ENCODE peak calls at places on chromosomes 7 and 10, in seven cellular contexts. Q, L, S, A, Y, W and T are unnamed samples.

GRCh38 chr7:45358277-45358676 is 200.7 kb downstream of the RAMP3 start:
- DNase-seq in Q (no peak), L (no peak), S (no peak), A (no peak), Y (no peak), W (no peak), T (no peak)

GRCh38 chr10:114499630-114500190 is 95.4 kb upstream of the AFAP1L2 start:
- DNase-seq in Q (no peak), L (no peak), S (no peak), A (no peak), Y (no peak), W (no peak), T (no peak)

GRCh38 chr10:110600487-110601101 is 33.1 kb downstream of the SMC3 start:
- DNase-seq in Q (peak; percentile 65), L (peak; percentile 82), S (peak; percentile 52), A (no peak), Y (peak; percentile 74), W (peak; percentile 74), T (peak; percentile 69)

GRCh38 chr10:130364631-130365030 is 228.4 kb downstream of the GLRX3 start:
- DNase-seq in Q (no peak), L (no peak), S (no peak), A (no peak), Y (no peak), W (no peak), T (no peak)

GRCh38 chr10:117374506-117375359 is 507 bp downstream of the PDZD8 start:
- DNase-seq in Q (no peak), L (peak; percentile 33), S (peak; percentile 56), A (no peak), Y (peak; percentile 80), W (peak; percentile 50), T (peak; percentile 44)

GRCh38 chr10:11446133-11446532 is 165.3 kb downstream of the USP6NL start:
- DNase-seq in Q (no peak), L (no peak), S (no peak), A (no peak), Y (no peak), W (no peak), T (no peak)

GRCh38 chr10:77602913-77603528 is 34.6 kb downstream of the KCNMA1 start:
- DNase-seq in Q (no peak), L (no peak), S (no peak), A (no peak), Y (no peak), W (no peak), T (peak; percentile 14)

GRCh38 chr7:67105382-67105781 is 108.7 kb downstream of the TYW1 start:
- DNase-seq in Q (peak; percentile 71), L (no peak), S (peak; percentile 60), A (no peak), Y (no peak), W (no peak), T (peak; percentile 3)

GRCh38 chr7:151083071-151083823 is at the start of gene TMUB1:
- DNase-seq in Q (no peak), L (peak; percentile 64), S (peak; percentile 52), A (peak; percentile 73), Y (peak; percentile 86), W (peak; percentile 85), T (peak; percentile 47)

GRCh38 chr7:142616121-142616643 is 133.1 kb upstream of the PRSS1 start:
- DNase-seq in Q (no peak), L (no peak), S (no peak), A (no peak), Y (no peak), W (no peak), T (no peak)

GRCh38 chr7:142614116-142614515 is 135.2 kb upstream of the PRSS1 start:
- DNase-seq in Q (no peak), L (no peak), S (peak; percentile 23), A (no peak), Y (no peak), W (no peak), T (peak; percentile 21)

GRCh38 chr7:142615508-142615907 is 133.8 kb upstream of the PRSS1 start:
- DNase-seq in Q (no peak), L (no peak), S (no peak), A (no peak), Y (no peak), W (no peak), T (no peak)

GRCh38 chr7:142618655-142619351 is 130.5 kb upstream of the PRSS1 start:
- DNase-seq in Q (no peak), L (no peak), S (no peak), A (no peak), Y (no peak), W (no peak), T (no peak)

DNA sequence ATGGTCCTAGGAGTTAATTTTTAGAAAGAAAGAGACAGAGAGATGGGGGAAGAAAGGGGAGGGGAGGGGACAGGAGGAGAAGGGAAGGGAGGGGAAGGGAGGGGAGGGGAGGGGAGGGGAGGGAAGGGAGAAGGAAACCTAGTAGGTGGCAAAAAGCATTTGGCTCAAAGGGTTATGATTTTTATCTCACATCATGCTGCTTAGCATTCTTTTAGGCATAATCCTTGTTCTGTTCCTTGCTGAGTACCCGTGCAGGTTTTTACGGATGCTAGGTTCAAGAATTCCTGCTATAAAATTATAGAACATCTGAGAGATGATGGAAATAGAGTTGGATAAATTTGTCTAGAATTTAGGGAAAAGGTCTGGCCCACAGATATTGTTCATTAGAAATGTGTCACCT is 132.4 kb upstream of the PRSS1 start:
- DNase-seq in Q (no peak), L (no peak), S (no peak), A (no peak), Y (no peak), W (no peak), T (no peak)
- H3K4me3 ChIP-seq in Q (no peak overlapping the region), L (no peak overlapping the region), S (no peak overlapping the region), A (no peak overlapping the region), Y (no peak overlapping the region), W (no peak overlapping the region), T (no peak overlapping the region)

GRCh38 chr10:79982861-79983260 is 34.0 kb upstream of the SFTPD start:
- DNase-seq in Q (no peak), L (no peak), S (no peak), A (no peak), Y (peak; percentile 48), W (no peak), T (no peak)
- H3K4me3 ChIP-seq in Q (no peak overlapping the region), L (no peak overlapping the region), S (no peak overlapping the region), A (no peak overlapping the region), Y (no peak overlapping the region), W (no peak overlapping the region), T (no peak overlapping the region)

DNA sequence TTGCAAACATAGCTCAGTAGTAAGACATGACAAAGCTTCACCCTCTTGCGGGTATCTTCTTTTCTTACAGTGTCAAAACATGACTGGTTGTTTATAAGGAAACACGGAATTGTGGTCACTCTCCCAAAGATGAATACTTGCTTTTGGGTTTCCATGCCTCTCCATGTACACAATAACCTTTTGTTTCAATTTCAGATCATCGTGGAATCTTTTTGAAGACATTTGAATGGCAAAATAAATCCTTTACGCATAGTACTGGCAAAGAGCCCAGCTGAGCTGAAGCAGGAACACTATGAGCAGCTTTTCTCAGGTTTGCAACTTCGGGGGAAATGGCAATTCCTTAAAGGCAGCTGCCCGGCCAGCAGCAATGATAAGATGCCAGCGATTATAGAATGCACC is 156.8 kb upstream of the FRMD4A start:
- DNase-seq in Q (no peak), L (no peak), S (peak; percentile 52), A (no peak), Y (no peak), W (peak; percentile 24), T (peak; percentile 50)
- H3K4me3 ChIP-seq in Q (no peak overlapping the region), L (no peak overlapping the region), S (no peak overlapping the region), A (no peak overlapping the region), Y (no peak overlapping the region), W (no peak overlapping the region), T (no peak overlapping the region)

GRCh38 chr7:106064836-106065559 is 47.1 kb downstream of the SYPL1 start:
- DNase-seq in Q (peak; percentile 68), L (peak; percentile 85), S (peak; percentile 96), A (peak; percentile 88), Y (peak; percentile 79), W (peak; percentile 92), T (peak; percentile 93)
- H3K4me3 ChIP-seq in Q (peak overlapping the region; percentile 32), L (peak overlapping the region; percentile 17), S (peak overlapping the region; percentile 27), A (peak overlapping the region; percentile 12), Y (no peak overlapping the region), W (peak overlapping the region; percentile 72), T (peak overlapping the region; percentile 28)